ENCODE peak calls at places on chromosome 5, in seven cellular contexts. One of them, this sample, is unnamed.
A peak's percentile ranks its signal among the peaks of the same experiment; 100 is the strongest.

GRCh38 chr5:33611882-33612281 is 171.1 kb downstream of the TARS1 start:
- DNase-seq in CD8-positive, alpha-beta T cell: no peak
- DNase-seq in ascending aorta: no peak
- DNase-seq in sigmoid colon: no peak
- DNase-seq in adrenal gland: no peak
- DNase-seq in IMR-90: peak; percentile 85
- DNase-seq in transverse colon: no peak
- DNase-seq in this sample: peak; percentile 29

GRCh38 chr5:144598451-144599068 is 427.9 kb downstream of the KCTD16 start:
- DNase-seq in CD8-positive, alpha-beta T cell: no peak
- DNase-seq in ascending aorta: no peak
- DNase-seq in sigmoid colon: no peak
- DNase-seq in adrenal gland: no peak
- DNase-seq in IMR-90: no peak
- DNase-seq in transverse colon: peak; percentile 20
- DNase-seq in this sample: no peak

GRCh38 chr5:178820001-178820400 is 39.8 kb upstream of the ZNF354B start:
- DNase-seq in CD8-positive, alpha-beta T cell: no peak
- DNase-seq in ascending aorta: no peak
- DNase-seq in sigmoid colon: no peak
- DNase-seq in adrenal gland: no peak
- DNase-seq in IMR-90: no peak
- DNase-seq in transverse colon: no peak
- DNase-seq in this sample: no peak

GRCh38 chr5:77651343-77651742 is 12.8 kb upstream of the OTP start:
- DNase-seq in CD8-positive, alpha-beta T cell: no peak
- DNase-seq in ascending aorta: no peak
- DNase-seq in sigmoid colon: no peak
- DNase-seq in adrenal gland: no peak
- DNase-seq in IMR-90: no peak
- DNase-seq in transverse colon: no peak
- DNase-seq in this sample: no peak

GRCh38 chr5:147396070-147396469 is 113.8 kb downstream of the DPYSL3 start:
- DNase-seq in CD8-positive, alpha-beta T cell: no peak
- DNase-seq in ascending aorta: no peak
- DNase-seq in sigmoid colon: peak; percentile 77
- DNase-seq in adrenal gland: no peak
- DNase-seq in IMR-90: no peak
- DNase-seq in transverse colon: no peak
- DNase-seq in this sample: peak; percentile 91

GRCh38 chr5:149485655-149486615 is 65.3 kb downstream of the CSNK1A1 start:
- DNase-seq in CD8-positive, alpha-beta T cell: no peak
- DNase-seq in ascending aorta: peak; percentile 43
- DNase-seq in sigmoid colon: peak; percentile 96
- DNase-seq in adrenal gland: peak; percentile 82
- DNase-seq in IMR-90: peak; percentile 100
- DNase-seq in transverse colon: peak; percentile 90
- DNase-seq in this sample: peak; percentile 99

GRCh38 chr5:78778538-78778937 is 130.0 kb upstream of the LHFPL2 start:
- DNase-seq in CD8-positive, alpha-beta T cell: no peak
- DNase-seq in ascending aorta: no peak
- DNase-seq in sigmoid colon: no peak
- DNase-seq in adrenal gland: no peak
- DNase-seq in IMR-90: peak; percentile 81
- DNase-seq in transverse colon: no peak
- DNase-seq in this sample: peak; percentile 83

GRCh38 chr5:135569755-135570452 is 8.9 kb downstream of the CXCL14 start:
- DNase-seq in CD8-positive, alpha-beta T cell: no peak
- DNase-seq in ascending aorta: no peak
- DNase-seq in sigmoid colon: no peak
- DNase-seq in adrenal gland: no peak
- DNase-seq in IMR-90: peak; percentile 36
- DNase-seq in transverse colon: peak; percentile 18
- DNase-seq in this sample: peak; percentile 20

GRCh38 chr5:159451197-159452052 is 121.1 kb upstream of the IL12B start:
- DNase-seq in CD8-positive, alpha-beta T cell: no peak
- DNase-seq in ascending aorta: peak; percentile 16
- DNase-seq in sigmoid colon: peak; percentile 76
- DNase-seq in adrenal gland: peak; percentile 76
- DNase-seq in IMR-90: peak; percentile 98
- DNase-seq in transverse colon: no peak
- DNase-seq in this sample: peak; percentile 87

GRCh38 chr5:168364738-168365550 is 73.5 kb downstream of the WWC1 start:
- DNase-seq in CD8-positive, alpha-beta T cell: no peak
- DNase-seq in ascending aorta: no peak
- DNase-seq in sigmoid colon: no peak
- DNase-seq in adrenal gland: no peak
- DNase-seq in IMR-90: peak; percentile 63
- DNase-seq in transverse colon: no peak
- DNase-seq in this sample: peak; percentile 7

GRCh38 chr5:147403659-147404640 is 105.9 kb downstream of the DPYSL3 start:
- DNase-seq in CD8-positive, alpha-beta T cell: no peak
- DNase-seq in ascending aorta: peak; percentile 76
- DNase-seq in sigmoid colon: peak; percentile 93
- DNase-seq in adrenal gland: peak; percentile 64
- DNase-seq in IMR-90: peak; percentile 99
- DNase-seq in transverse colon: peak; percentile 32
- DNase-seq in this sample: peak; percentile 98

GRCh38 chr5:93246093-93246855 is 334.7 kb downstream of the NR2F1-AS1 start:
- DNase-seq in CD8-positive, alpha-beta T cell: no peak
- DNase-seq in ascending aorta: no peak
- DNase-seq in sigmoid colon: peak; percentile 63
- DNase-seq in adrenal gland: no peak
- DNase-seq in IMR-90: peak; percentile 47
- DNase-seq in transverse colon: no peak
- DNase-seq in this sample: peak; percentile 94

GRCh38 chr5:3225201-3225960 is 370.3 kb upstream of the IRX1 start:
- DNase-seq in CD8-positive, alpha-beta T cell: no peak
- DNase-seq in ascending aorta: no peak
- DNase-seq in sigmoid colon: no peak
- DNase-seq in adrenal gland: no peak
- DNase-seq in IMR-90: no peak
- DNase-seq in transverse colon: no peak
- DNase-seq in this sample: no peak

GRCh38 chr5:17785774-17786173 is 151.5 kb downstream of the TAF11L14 start:
- DNase-seq in CD8-positive, alpha-beta T cell: no peak
- DNase-seq in ascending aorta: no peak
- DNase-seq in sigmoid colon: no peak
- DNase-seq in adrenal gland: no peak
- DNase-seq in IMR-90: no peak
- DNase-seq in transverse colon: no peak
- DNase-seq in this sample: no peak

GRCh38 chr5:139747583-139748504 is 47.8 kb upstream of the PSD2 start:
- DNase-seq in CD8-positive, alpha-beta T cell: peak; percentile 62
- DNase-seq in ascending aorta: no peak
- DNase-seq in sigmoid colon: peak; percentile 80
- DNase-seq in adrenal gland: no peak
- DNase-seq in IMR-90: peak; percentile 81
- DNase-seq in transverse colon: peak; percentile 43
- DNase-seq in this sample: peak; percentile 52

GRCh38 chr5:118692811-118693342 is 295.5 kb downstream of the DTWD2 start:
- DNase-seq in CD8-positive, alpha-beta T cell: no peak
- DNase-seq in ascending aorta: no peak
- DNase-seq in sigmoid colon: no peak
- DNase-seq in adrenal gland: no peak
- DNase-seq in IMR-90: no peak
- DNase-seq in transverse colon: no peak
- DNase-seq in this sample: no peak

GRCh38 chr5:167934561-167934971 is 356.9 kb upstream of the WWC1 start:
- DNase-seq in CD8-positive, alpha-beta T cell: no peak
- DNase-seq in ascending aorta: no peak
- DNase-seq in sigmoid colon: peak; percentile 84
- DNase-seq in adrenal gland: no peak
- DNase-seq in IMR-90: no peak
- DNase-seq in transverse colon: peak; percentile 8
- DNase-seq in this sample: no peak

GRCh38 chr5:6705088-6705487 is 8.1 kb upstream of the TENT4A start:
- DNase-seq in CD8-positive, alpha-beta T cell: no peak
- DNase-seq in ascending aorta: no peak
- DNase-seq in sigmoid colon: no peak
- DNase-seq in adrenal gland: no peak
- DNase-seq in IMR-90: no peak
- DNase-seq in transverse colon: no peak
- DNase-seq in this sample: no peak

GRCh38 chr5:173920866-173921265 is 32.7 kb downstream of the CPEB4 start:
- DNase-seq in CD8-positive, alpha-beta T cell: no peak
- DNase-seq in ascending aorta: no peak
- DNase-seq in sigmoid colon: no peak
- DNase-seq in adrenal gland: no peak
- DNase-seq in IMR-90: peak; percentile 21
- DNase-seq in transverse colon: no peak
- DNase-seq in this sample: peak; percentile 22

GRCh38 chr5:126769703-126770102 is 7.2 kb upstream of the LMNB1 start:
- DNase-seq in CD8-positive, alpha-beta T cell: no peak
- DNase-seq in ascending aorta: no peak
- DNase-seq in sigmoid colon: no peak
- DNase-seq in adrenal gland: no peak
- DNase-seq in IMR-90: no peak
- DNase-seq in transverse colon: no peak
- DNase-seq in this sample: no peak

GRCh38 chr5:118883396-118883795 is 105.0 kb downstream of the DTWD2 start:
- DNase-seq in CD8-positive, alpha-beta T cell: no peak
- DNase-seq in ascending aorta: no peak
- DNase-seq in sigmoid colon: no peak
- DNase-seq in adrenal gland: no peak
- DNase-seq in IMR-90: no peak
- DNase-seq in transverse colon: no peak
- DNase-seq in this sample: no peak

GRCh38 chr5:173287086-173287485 is 41.1 kb downstream of the STC2 start:
- DNase-seq in CD8-positive, alpha-beta T cell: no peak
- DNase-seq in ascending aorta: no peak
- DNase-seq in sigmoid colon: no peak
- DNase-seq in adrenal gland: no peak
- DNase-seq in IMR-90: no peak
- DNase-seq in transverse colon: no peak
- DNase-seq in this sample: no peak

GRCh38 chr5:50744761-50745160 is 78.3 kb downstream of the PARP8 start:
- DNase-seq in CD8-positive, alpha-beta T cell: no peak
- DNase-seq in ascending aorta: no peak
- DNase-seq in sigmoid colon: no peak
- DNase-seq in adrenal gland: no peak
- DNase-seq in IMR-90: peak; percentile 74
- DNase-seq in transverse colon: no peak
- DNase-seq in this sample: peak; percentile 79

GRCh38 chr5:79829260-79829659 is 139.6 kb downstream of the CMYA5 start:
- DNase-seq in CD8-positive, alpha-beta T cell: no peak
- DNase-seq in ascending aorta: no peak
- DNase-seq in sigmoid colon: no peak
- DNase-seq in adrenal gland: no peak
- DNase-seq in IMR-90: no peak
- DNase-seq in transverse colon: no peak
- DNase-seq in this sample: peak; percentile 6
- TF ChIP-seq CTCF in CD8-positive, alpha-beta T cell: no peak
- TF ChIP-seq CTCF in ascending aorta: no peak
- TF ChIP-seq CTCF in sigmoid colon: no peak
- TF ChIP-seq CTCF in adrenal gland: no peak
- TF ChIP-seq CTCF in IMR-90: peak; percentile 6
- TF ChIP-seq CTCF in transverse colon: no peak
- TF ChIP-seq CTCF in this sample: peak; percentile 45

DNA sequence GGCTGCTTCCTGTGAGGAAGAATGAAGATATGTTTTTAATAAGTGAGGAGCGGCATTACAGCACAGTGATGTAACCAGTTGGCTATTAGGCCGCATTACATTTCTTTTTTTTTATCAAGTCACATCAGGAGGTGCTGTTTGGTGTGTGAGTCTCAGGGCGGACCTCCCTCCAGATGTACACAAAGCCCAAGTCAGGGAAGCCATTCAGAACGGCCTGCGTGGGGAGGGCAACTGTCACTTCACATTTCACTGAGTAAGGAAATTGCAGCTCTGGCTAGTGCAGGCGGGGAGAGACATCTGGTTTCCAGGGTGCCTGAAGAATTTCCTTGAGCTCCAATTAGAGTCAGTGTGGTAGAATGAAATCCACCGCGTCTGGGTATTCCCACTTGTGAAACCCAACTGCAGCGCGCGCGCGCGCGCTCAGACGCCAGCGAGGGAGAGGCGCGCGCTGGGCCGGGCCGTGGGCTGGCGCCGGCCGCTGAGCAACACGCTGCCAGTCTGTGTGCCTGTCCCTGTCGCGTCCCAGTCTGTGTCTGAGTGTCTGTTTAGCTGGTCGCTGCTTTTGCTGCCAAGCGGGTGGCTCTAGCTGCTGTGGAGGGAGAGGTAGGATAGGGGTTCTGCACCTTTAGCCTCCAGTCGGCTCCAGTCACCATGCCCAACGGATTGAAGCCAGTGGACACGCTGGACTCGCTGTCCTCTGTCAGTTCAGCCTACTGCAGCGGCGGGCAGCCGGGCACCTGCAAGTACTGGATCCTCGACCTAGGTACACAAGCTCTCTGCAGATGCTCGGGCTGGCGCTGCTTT is 140.8 kb upstream of the OTULINL start:
- DNase-seq in CD8-positive, alpha-beta T cell: no peak
- DNase-seq in ascending aorta: no peak
- DNase-seq in sigmoid colon: peak; percentile 85
- DNase-seq in adrenal gland: no peak
- DNase-seq in IMR-90: peak; percentile 97
- DNase-seq in transverse colon: peak; percentile 32
- DNase-seq in this sample: peak; percentile 96
- H3K4me3 ChIP-seq in CD8-positive, alpha-beta T cell: no peak overlapping the region
- H3K4me3 ChIP-seq in ascending aorta: peak overlapping the region; percentile 59
- H3K4me3 ChIP-seq in sigmoid colon: peak overlapping the region; percentile 20
- H3K4me3 ChIP-seq in adrenal gland: no peak overlapping the region
- H3K4me3 ChIP-seq in IMR-90: peak overlapping the region; percentile 15
- H3K4me3 ChIP-seq in transverse colon: peak overlapping the region; percentile 37
- H3K4me3 ChIP-seq in this sample: peak overlapping the region; percentile 73

GRCh38 chr5:166648736-166649135 is 1642.7 kb upstream of the WWC1 start:
- DNase-seq in CD8-positive, alpha-beta T cell: no peak
- DNase-seq in ascending aorta: no peak
- DNase-seq in sigmoid colon: no peak
- DNase-seq in adrenal gland: no peak
- DNase-seq in IMR-90: no peak
- DNase-seq in transverse colon: no peak
- DNase-seq in this sample: peak; percentile 14
- TF ChIP-seq CTCF in CD8-positive, alpha-beta T cell: no peak
- TF ChIP-seq CTCF in ascending aorta: no peak
- TF ChIP-seq CTCF in sigmoid colon: no peak
- TF ChIP-seq CTCF in adrenal gland: no peak
- TF ChIP-seq CTCF in IMR-90: no peak
- TF ChIP-seq CTCF in transverse colon: no peak
- TF ChIP-seq CTCF in this sample: no peak

GRCh38 chr5:176618783-176619182 is 8.8 kb upstream of the GPRIN1 start:
- DNase-seq in CD8-positive, alpha-beta T cell: no peak
- DNase-seq in ascending aorta: no peak
- DNase-seq in sigmoid colon: no peak
- DNase-seq in adrenal gland: no peak
- DNase-seq in IMR-90: no peak
- DNase-seq in transverse colon: no peak
- DNase-seq in this sample: no peak

GRCh38 chr5:176619569-176620332 is 9.8 kb upstream of the GPRIN1 start:
- DNase-seq in CD8-positive, alpha-beta T cell: no peak
- DNase-seq in ascending aorta: no peak
- DNase-seq in sigmoid colon: no peak
- DNase-seq in adrenal gland: no peak
- DNase-seq in IMR-90: no peak
- DNase-seq in transverse colon: no peak
- DNase-seq in this sample: no peak

GRCh38 chr5:176619203-176619568 is 9.2 kb upstream of the GPRIN1 start:
- DNase-seq in CD8-positive, alpha-beta T cell: peak; percentile 77
- DNase-seq in ascending aorta: no peak
- DNase-seq in sigmoid colon: no peak
- DNase-seq in adrenal gland: peak; percentile 86
- DNase-seq in IMR-90: peak; percentile 86
- DNase-seq in transverse colon: peak; percentile 47
- DNase-seq in this sample: peak; percentile 84

GRCh38 chr5:176621661-176622079 is 8.7 kb downstream of the SNCB start:
- DNase-seq in CD8-positive, alpha-beta T cell: no peak
- DNase-seq in ascending aorta: no peak
- DNase-seq in sigmoid colon: no peak
- DNase-seq in adrenal gland: no peak
- DNase-seq in IMR-90: peak; percentile 29
- DNase-seq in transverse colon: no peak
- DNase-seq in this sample: no peak

GRCh38 chr5:176620333-176620981 is 9.9 kb downstream of the SNCB start:
- DNase-seq in CD8-positive, alpha-beta T cell: no peak
- DNase-seq in ascending aorta: no peak
- DNase-seq in sigmoid colon: no peak
- DNase-seq in adrenal gland: no peak
- DNase-seq in IMR-90: no peak
- DNase-seq in transverse colon: no peak
- DNase-seq in this sample: peak; percentile 38
- H3K4me3 ChIP-seq in CD8-positive, alpha-beta T cell: no peak overlapping the region
- H3K4me3 ChIP-seq in ascending aorta: no peak overlapping the region
- H3K4me3 ChIP-seq in sigmoid colon: no peak overlapping the region
- H3K4me3 ChIP-seq in adrenal gland: no peak overlapping the region
- H3K4me3 ChIP-seq in IMR-90: peak overlapping the region; percentile 7
- H3K4me3 ChIP-seq in transverse colon: peak overlapping the region; percentile 17
- H3K4me3 ChIP-seq in this sample: no peak overlapping the region